ENCODE peak calls at places on chromosomes 11 and 22, in five cellular contexts. Y is central memory CD4-positive, alpha-beta T cell; N is stimulated activated CD4-positive, alpha-beta T cell treated with anti-CD3 and anti-CD28 coated beads, Interleukin-2, amount 100 ng/mL, for 24 hours; G is nucleus accumbens; H is anterior cingulate cortex. P is an unnamed sample.

GRCh38 chr11:77144854-77145428 is 16.9 kb downstream of the MYO7A start:
- DNase-seq in Y (no peak), G (no peak), H (no peak), N (no peak), P (no peak)

GRCh38 chr22:45709004-45709739 is 37.5 kb downstream of the ATXN10 start:
- DNase-seq in N (no peak), Y (no peak), H (no peak), G (no peak), P (no peak)

GRCh38 chr11:35304393-35304790 is 115.0 kb downstream of the SLC1A2 start:
- DNase-seq in N (no peak), H (no peak), G (no peak), Y (peak; percentile 9), P (no peak)

GRCh38 chr11:31655483-31655882 is 145.9 kb downstream of the ELP4 start:
- DNase-seq in G (no peak), Y (no peak), N (no peak), H (no peak), P (no peak)

GRCh38 chr11:20247540-20248138 is 87.4 kb upstream of the DBX1 start:
- DNase-seq in Y (no peak), N (no peak), H (no peak), G (no peak), P (no peak)

GRCh38 chr11:111452146-111452545 is 60.0 kb downstream of the BTG4 start:
- DNase-seq in G (no peak), N (no peak), Y (no peak), H (no peak), P (no peak)

GRCh38 chr11:996681-997080 is 39.8 kb downstream of the MUC6 start:
- DNase-seq in N (no peak), H (no peak), G (no peak), Y (no peak), P (no peak)

GRCh38 chr11:125258626-125259025 is 94.1 kb downstream of the PKNOX2 start:
- DNase-seq in N (no peak), Y (no peak), H (no peak), G (no peak), P (no peak)

GRCh38 chr11:116813781-116814471 is 9.2 kb downstream of the APOA4 start:
- DNase-seq in N (no peak), H (no peak), G (no peak), Y (no peak), P (no peak)

GRCh38 chr11:12167098-12167999 is 57.0 kb downstream of the MICAL2 start:
- DNase-seq in G (no peak), N (peak; percentile 36), H (no peak), Y (no peak), P (no peak)

GRCh38 chr11:94493146-94493442 is 550 bp downstream of the MRE11 start:
- DNase-seq in H (no peak), G (no peak), Y (no peak), N (no peak), P (no peak)

GRCh38 chr11:33734441-33735165 is 1.6 kb downstream of the CD59 start:
- DNase-seq in G (no peak), H (no peak), N (no peak), Y (no peak), P (no peak)

GRCh38 chr11:84260862-84261261 is 974.7 kb upstream of the CCDC90B start:
- DNase-seq in H (no peak), Y (no peak), N (no peak), G (no peak), P (peak; percentile 2)

GRCh38 chr22:41367039-41367679 is 14.6 kb upstream of the TEF start:
- DNase-seq in H (peak; percentile 96), G (peak; percentile 96), Y (no peak), N (peak; percentile 22), P (peak; percentile 98)

GRCh38 chr22:46788426-46789168 is 26.1 kb downstream of the TBC1D22A start:
- DNase-seq in N (no peak), H (no peak), Y (no peak), G (no peak), P (no peak)

GRCh38 chr11:15852179-15852578 is 504.2 kb downstream of the SOX6 start:
- DNase-seq in Y (no peak), H (no peak), G (no peak), N (no peak), P (no peak)

GRCh38 chr11:101264303-101264702 is 134.7 kb upstream of the PGR start:
- DNase-seq in G (no peak), Y (no peak), N (no peak), H (no peak), P (no peak)

GRCh38 chr11:102470257-102470656 is 17.7 kb upstream of the TMEM123 start:
- DNase-seq in H (no peak), Y (peak; percentile 74), N (no peak), G (no peak), P (no peak)

GRCh38 chr11:103546236-103546635 is 437.0 kb downstream of the DYNC2H1 start:
- DNase-seq in N (no peak), Y (no peak), H (no peak), G (no peak), P (no peak)